ENCODE peak calls at places on chromosome X, in six cellular contexts. H is HFFc6, D is endodermal cell, Z is fibroblast of the aortic adventitia, E is psoas muscle, I is AG04450. O is an unnamed sample.

GRCh38 chrX:9133426-9133825 is 99.5 kb upstream of the FAM9B start:
- DNase-seq in H (peak), D (no peak), Z (peak), E (no peak), I (no peak), O (no peak)

GRCh38 chrX:18961686-18962085 is 22.2 kb downstream of the PHKA2 start:
- DNase-seq in H (peak), D (no peak), Z (peak), E (no peak), I (no peak), O (no peak)

GRCh38 chrX:23937100-23937499 is 29.3 kb downstream of the CXorf58 start:
- DNase-seq in H (no peak), D (peak), Z (no peak), E (no peak), I (no peak), O (no peak)

GRCh38 chrX:37872303-37872655 is 24.9 kb upstream of the DYNLT3 start:
- DNase-seq in H (no peak), D (no peak), Z (no peak), E (no peak), I (no peak), O (no peak)

GRCh38 chrX:110665636-110666035 is 130.0 kb downstream of the CHRDL1 start:
- DNase-seq in H (peak), D (peak), Z (peak), E (peak), I (no peak), O (peak)

GRCh38 chrX:66019310-66019652 is 20.6 kb downstream of the VSIG4 start:
- DNase-seq in H (no peak), D (no peak), Z (no peak), E (no peak), I (no peak), O (no peak)

GRCh38 chrX:146906166-146906565 is 91.6 kb upstream of the CXorf51A start:
- DNase-seq in H (no peak), D (no peak), Z (no peak), E (no peak), I (no peak), O (no peak)

GRCh38 chrX:108590496-108590895 is 145.9 kb downstream of the IRS4 start:
- DNase-seq in H (no peak), D (no peak), Z (no peak), E (no peak), I (no peak), O (no peak)

GRCh38 chrX:142233400-142233799 is 28.3 kb upstream of the MAGEC2 start:
- DNase-seq in H (no peak), D (no peak), Z (no peak), E (no peak), I (no peak), O (no peak)

GRCh38 chrX:70754169-70754843 is 154.2 kb downstream of the TEX11 start:
- DNase-seq in H (no peak), D (no peak), Z (no peak), E (no peak), I (no peak), O (no peak)

GRCh38 chrX:5632887-5633286 is 595.8 kb downstream of the NLGN4X start:
- DNase-seq in H (no peak), D (no peak), Z (no peak), E (no peak), I (no peak), O (no peak)

GRCh38 chrX:118216086-118216485 is 99.5 kb upstream of the KLHL13 start:
- DNase-seq in H (no peak), D (no peak), Z (no peak), E (no peak), I (no peak), O (no peak)

GRCh38 chrX:39613997-39614679 is 483.6 kb downstream of the BCOR start:
- DNase-seq in H (no peak), D (peak), Z (no peak), E (no peak), I (no peak), O (no peak)

GRCh38 chrX:2967998-2968909 is 38.1 kb upstream of the ARSH start:
- DNase-seq in H (no peak), D (peak), Z (peak), E (no peak), I (no peak), O (peak)

GRCh38 chrX:153708415-153708814 is 15.8 kb downstream of the BCAP31 start:
- DNase-seq in H (peak), D (peak), Z (peak), E (peak), I (peak), O (peak)

GRCh38 chrX:46710927-46711623 is 47.8 kb downstream of the SLC9A7 start:
- DNase-seq in H (no peak), D (no peak), Z (no peak), E (no peak), I (no peak), O (no peak)

GRCh38 chrX:45758319-45758718 is 557.6 kb upstream of the DIPK2B start:
- DNase-seq in H (peak), D (no peak), Z (peak), E (no peak), I (peak), O (no peak)

GRCh38 chrX:55004231-55004630 is 4.1 kb downstream of the APEX2 start:
- DNase-seq in H (no peak), D (no peak), Z (no peak), E (no peak), I (no peak), O (no peak)

GRCh38 chrX:154443479-154443910 is 446 bp upstream of the FAM50A start:
- DNase-seq in H (no peak), D (peak), Z (no peak), E (no peak), I (no peak), O (no peak)

GRCh38 chrX:22015144-22015750 is 16.9 kb upstream of the PHEX start:
- DNase-seq in H (no peak), D (no peak), Z (no peak), E (no peak), I (no peak), O (no peak)

GRCh38 chrX:117803463-117803862 is 313.1 kb downstream of the KLHL13 start:
- DNase-seq in H (no peak), D (no peak), Z (no peak), E (no peak), I (no peak), O (no peak)

GRCh38 chrX:17692709-17693346 is 44.5 kb upstream of the SCML1 start:
- DNase-seq in H (peak), D (peak), Z (peak), E (no peak), I (peak), O (no peak)

GRCh38 chrX:64394874-64395567 is at the start of gene MTMR8:
- DNase-seq in H (no peak), D (peak), Z (no peak), E (peak), I (no peak), O (peak)

GRCh38 chrX:38260231-38260630 is 39.6 kb upstream of the SRPX start:
- DNase-seq in H (no peak), D (peak), Z (no peak), E (no peak), I (no peak), O (no peak)

GRCh38 chrX:52424658-52425057 is 55.8 kb downstream of the XAGE2 start:
- DNase-seq in H (peak), D (no peak), Z (peak), E (no peak), I (no peak), O (no peak)

GRCh38 chrX:47936224-47936939 is 67.4 kb downstream of the ZNF182 start:
- DNase-seq in H (no peak), D (peak), Z (no peak), E (no peak), I (no peak), O (no peak)

GRCh38 chrX:3939967-3940610 is 226.6 kb upstream of the PRKX start:
- DNase-seq in H (peak), D (no peak), Z (peak), E (no peak), I (no peak), O (peak)

GRCh38 chrX:18574591-18574990 is 97.3 kb downstream of the RS1 start:
- DNase-seq in H (peak), D (no peak), Z (peak), E (peak), I (peak), O (no peak)

GRCh38 chrX:40474205-40474626 is 106.6 kb upstream of the ATP6AP2 start:
- DNase-seq in H (no peak), D (peak), Z (no peak), E (no peak), I (no peak), O (peak)

GRCh38 chrX:48025561-48025960 is 18.8 kb downstream of the SPACA5 start:
- DNase-seq in H (peak), D (peak), Z (peak), E (no peak), I (peak), O (peak)

GRCh38 chrX:78517124-78517523 is 142.0 kb downstream of the RTL3 start:
- DNase-seq in H (no peak), D (no peak), Z (peak), E (no peak), I (no peak), O (no peak)

GRCh38 chrX:78513996-78514745 is 145.0 kb downstream of the RTL3 start:
- DNase-seq in H (no peak), D (no peak), Z (peak), E (no peak), I (no peak), O (no peak)

GRCh38 chrX:78514852-78515251 is 144.3 kb downstream of the RTL3 start:
- DNase-seq in H (no peak), D (peak), Z (peak), E (no peak), I (no peak), O (no peak)
- TF ChIP-seq CTCF in H (no peak), D (no peak), Z (no peak), E (no peak), I (no peak), O (no peak)

GRCh38 chrX:25858273-25858880 is 279.8 kb upstream of the MAGEB18 start:
- DNase-seq in H (no peak), D (no peak), Z (peak), E (no peak), I (no peak), O (no peak)
- TF ChIP-seq CTCF in H (no peak), D (no peak), Z (no peak), E (no peak), I (no peak), O (no peak)

GRCh38 chrX:74449322-74449936 is 28.1 kb downstream of the SLC16A2 start:
- DNase-seq in H (no peak), D (no peak), Z (peak), E (no peak), I (no peak), O (no peak)

GRCh38 chrX:74452199-74452481 is 30.8 kb downstream of the SLC16A2 start:
- DNase-seq in H (no peak), D (no peak), Z (no peak), E (no peak), I (no peak), O (no peak)

GRCh38 chrX:74449937-74450330 is 28.6 kb downstream of the SLC16A2 start:
- DNase-seq in H (peak), D (no peak), Z (peak), E (no peak), I (no peak), O (no peak)

GRCh38 chrX:74451450-74452198 is 30.3 kb downstream of the SLC16A2 start:
- DNase-seq in H (no peak), D (no peak), Z (no peak), E (no peak), I (no peak), O (no peak)

GRCh38 chrX:74450803-74451449 is 29.6 kb downstream of the SLC16A2 start:
- DNase-seq in H (peak), D (no peak), Z (peak), E (no peak), I (peak), O (no peak)
- TF ChIP-seq CTCF in H (no peak), D (no peak), Z (no peak), E (no peak), I (no peak), O (no peak)

GRCh38 chrX:148556498-148556897 is 56.1 kb downstream of the AFF2 start:
- DNase-seq in H (no peak), D (no peak), Z (no peak), E (no peak), I (no peak), O (no peak)

GRCh38 chrX:148555101-148555500 is 54.7 kb downstream of the AFF2 start:
- DNase-seq in H (no peak), D (no peak), Z (no peak), E (no peak), I (no peak), O (no peak)

DNA sequence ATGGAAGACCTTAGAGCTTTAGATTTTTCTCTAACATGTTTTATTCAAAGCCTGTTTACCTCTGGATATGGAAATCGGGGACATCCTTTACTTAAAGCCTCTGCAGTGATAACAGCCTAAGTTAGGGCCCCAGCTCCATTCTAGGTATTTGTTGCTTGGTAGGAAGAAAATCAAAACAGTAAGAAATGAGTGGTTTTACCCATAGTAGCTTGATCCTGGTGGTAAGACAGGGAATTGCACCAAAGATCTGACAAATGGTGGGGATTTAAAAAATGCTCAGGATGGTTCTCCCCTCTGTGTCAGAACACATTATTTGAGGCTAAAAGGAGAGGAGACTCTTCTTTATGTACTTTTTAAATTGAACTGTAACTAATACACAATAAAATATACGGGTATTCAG is 52.4 kb downstream of the AFF2 start:
- DNase-seq in H (no peak), D (no peak), Z (no peak), E (no peak), I (no peak), O (no peak)
- TF ChIP-seq CTCF in H (peak), D (peak), Z (peak), E (no peak), I (peak), O (peak)

DNA sequence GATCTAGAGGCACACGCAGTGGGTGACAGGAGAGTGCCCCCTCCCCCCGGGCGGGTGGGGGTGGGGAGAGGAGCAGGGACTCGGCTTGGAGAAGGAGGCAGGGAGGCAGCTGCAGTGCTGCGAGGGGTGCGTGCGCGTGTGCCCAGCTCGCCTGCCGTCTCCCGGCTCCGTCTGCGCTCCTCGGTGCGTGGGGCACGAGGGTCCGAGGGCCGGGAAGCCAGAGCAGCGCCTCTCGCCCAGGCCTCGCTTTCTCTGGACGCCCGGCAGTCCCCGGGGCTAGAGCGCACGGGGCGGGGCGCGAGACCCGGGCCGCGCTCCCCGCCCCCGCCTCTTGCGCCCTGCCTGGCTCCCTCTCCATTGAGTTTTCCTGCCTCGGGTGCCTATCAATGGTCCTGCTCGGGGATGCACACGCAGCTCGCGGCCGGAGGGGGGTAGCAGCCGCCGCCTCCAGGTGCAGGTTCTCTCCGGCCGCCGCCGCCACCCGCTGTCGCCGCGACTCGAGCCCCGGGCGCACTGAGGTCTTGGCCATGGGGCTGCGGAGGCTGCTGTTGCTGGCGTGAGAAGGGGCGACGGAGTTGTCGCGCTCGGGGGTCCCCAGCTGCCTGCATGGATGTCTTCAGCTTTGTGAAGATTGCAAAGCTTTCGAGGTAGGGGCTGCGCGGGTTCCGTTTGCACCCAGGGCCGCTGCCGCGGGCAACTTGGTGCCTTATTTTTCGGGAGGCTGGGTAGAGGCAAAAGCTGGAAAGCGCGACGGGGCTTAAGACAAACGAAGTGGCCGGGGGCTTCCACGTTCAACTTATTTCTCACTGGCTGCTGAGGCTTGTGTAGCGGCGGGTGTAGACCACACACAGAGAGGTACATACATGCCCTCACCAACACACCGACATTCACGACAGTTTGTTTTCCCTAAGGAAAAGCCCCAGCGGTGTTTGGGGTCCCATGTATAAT is at the start of gene FRMPD4:
- DNase-seq in H (no peak), D (peak), Z (peak), E (no peak), I (no peak), O (peak)
- TF ChIP-seq CTCF in H (no peak), D (peak), Z (peak), E (no peak), I (peak), O (peak)